ENCODE peak calls at places on chromosomes 11 and 22, in eight cellular contexts. S, T, D, H, M, C, X and O are unnamed samples.

GRCh38 chr11:29183301-29183700 is 833.5 kb downstream of the KCNA4 start:
- DNase-seq in X (no peak), S (peak; percentile 53), C (no peak), M (no peak), T (no peak), D (no peak), H (no peak), O (no peak)

GRCh38 chr11:78074756-78075155 is 4.9 kb downstream of the NDUFC2 start:
- DNase-seq in T (no peak), H (no peak), X (no peak), D (no peak), S (no peak), M (no peak), C (no peak), O (no peak)

GRCh38 chr11:67463186-67463585 is 5.9 kb downstream of the TMEM134 start:
- DNase-seq in X (no peak), D (no peak), S (no peak), T (no peak), H (no peak), C (no peak), M (no peak), O (no peak)

GRCh38 chr22:47245286-47245685 is 482.8 kb downstream of the TBC1D22A start:
- DNase-seq in T (no peak), H (no peak), M (no peak), S (no peak), D (no peak), C (no peak), X (no peak), O (no peak)

GRCh38 chr11:111937859-111938258 is 716 bp downstream of the DIXDC1 start:
- DNase-seq in C (no peak), X (no peak), T (no peak), D (no peak), H (no peak), M (no peak), S (no peak), O (no peak)

GRCh38 chr11:130418210-130418609 is 10.2 kb downstream of the ADAMTS8 start:
- DNase-seq in S (no peak), D (no peak), H (no peak), C (no peak), X (no peak), T (no peak), M (no peak), O (no peak)

GRCh38 chr11:24239016-24239720 is 257.7 kb upstream of the LUZP2 start:
- DNase-seq in M (no peak), S (peak; percentile 5), D (no peak), H (no peak), C (peak; percentile 67), T (no peak), X (no peak), O (peak; percentile 41)

GRCh38 chr11:487571-488021 is 19.4 kb downstream of the RNH1 start:
- DNase-seq in C (no peak), D (no peak), T (no peak), M (no peak), H (no peak), S (no peak), X (no peak), O (no peak)

GRCh38 chr22:37202706-37203105 is 9.6 kb downstream of the SSTR3 start:
- DNase-seq in X (no peak), D (no peak), M (peak; percentile 8), S (no peak), C (no peak), T (no peak), H (no peak), O (no peak)

GRCh38 chr11:1234054-1234720 is 11.3 kb downstream of the MUC5B start:
- DNase-seq in X (no peak), T (no peak), M (peak; percentile 13), D (no peak), C (no peak), S (no peak), H (no peak), O (no peak)

GRCh38 chr11:33651555-33651954 is 49.1 kb downstream of the C11orf91 start:
- DNase-seq in X (no peak), T (no peak), D (no peak), H (no peak), S (no peak), C (no peak), M (no peak), O (no peak)

GRCh38 chr11:76656087-76656531 is 14.4 kb downstream of the LRRC32 start:
- DNase-seq in M (no peak), T (no peak), C (no peak), X (no peak), S (no peak), H (no peak), D (no peak), O (no peak)

GRCh38 chr11:94134651-94135512 is 6.2 kb downstream of the PANX1 start:
- DNase-seq in T (peak; percentile 76), S (peak; percentile 94), M (no peak), H (peak; percentile 70), X (peak; percentile 64), D (no peak), C (peak; percentile 85), O (peak; percentile 86)

GRCh38 chr22:46368871-46369715 is 33.6 kb downstream of the TRMU start:
- DNase-seq in T (no peak), M (no peak), D (no peak), C (no peak), H (no peak), X (no peak), S (no peak), O (no peak)

GRCh38 chr11:118135051-118135795 is 17.4 kb downstream of the SCN4B start:
- DNase-seq in D (no peak), S (no peak), H (no peak), X (no peak), T (no peak), M (no peak), C (no peak), O (no peak)

GRCh38 chr22:28927526-28928089 is 44.2 kb downstream of the ZNRF3 start:
- DNase-seq in D (no peak), T (no peak), C (no peak), S (no peak), M (no peak), H (no peak), X (no peak), O (no peak)

GRCh38 chr11:45001466-45002165 is 50.9 kb upstream of the TP53I11 start:
- DNase-seq in C (no peak), T (no peak), X (no peak), M (no peak), S (no peak), H (no peak), D (no peak), O (no peak)

GRCh38 chr11:122019908-122020694 is 95.9 kb downstream of the BLID start:
- DNase-seq in M (no peak), C (no peak), H (no peak), X (no peak), S (no peak), T (no peak), D (no peak), O (no peak)

GRCh38 chr22:29702931-29703594 is 16.7 kb upstream of the CABP7 start:
- DNase-seq in M (no peak), C (no peak), T (peak; percentile 23), D (no peak), S (no peak), X (no peak), H (no peak), O (no peak)

DNA sequence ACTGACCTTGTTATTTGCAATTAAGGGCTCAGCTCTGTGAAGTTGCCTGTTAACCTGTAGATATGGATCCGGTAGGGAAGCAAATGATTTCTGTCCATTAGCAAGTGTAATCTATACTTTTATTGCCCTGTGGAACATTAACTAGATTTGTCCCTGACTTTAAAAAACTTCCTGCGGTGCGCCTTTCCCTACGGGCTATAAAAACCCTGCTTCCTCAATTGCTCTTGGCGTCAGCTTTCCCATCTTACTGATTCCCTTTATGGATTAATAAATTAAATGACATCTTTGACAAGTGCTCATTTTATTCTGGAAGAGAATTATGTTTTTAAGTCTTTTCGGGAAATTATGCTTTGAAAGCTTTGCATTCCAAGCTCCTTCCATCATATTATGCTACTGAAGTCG is 18.3 kb upstream of the CLMP start:
- DNase-seq in X (no peak), D (no peak), T (no peak), S (no peak), C (no peak), H (no peak), M (no peak), O (no peak)
- H3K4me3 ChIP-seq in X (no peak overlapping the region), D (no peak overlapping the region), T (no peak overlapping the region), S (no peak overlapping the region), C (no peak overlapping the region), H (no peak overlapping the region), M (no peak overlapping the region), O (no peak overlapping the region)

DNA sequence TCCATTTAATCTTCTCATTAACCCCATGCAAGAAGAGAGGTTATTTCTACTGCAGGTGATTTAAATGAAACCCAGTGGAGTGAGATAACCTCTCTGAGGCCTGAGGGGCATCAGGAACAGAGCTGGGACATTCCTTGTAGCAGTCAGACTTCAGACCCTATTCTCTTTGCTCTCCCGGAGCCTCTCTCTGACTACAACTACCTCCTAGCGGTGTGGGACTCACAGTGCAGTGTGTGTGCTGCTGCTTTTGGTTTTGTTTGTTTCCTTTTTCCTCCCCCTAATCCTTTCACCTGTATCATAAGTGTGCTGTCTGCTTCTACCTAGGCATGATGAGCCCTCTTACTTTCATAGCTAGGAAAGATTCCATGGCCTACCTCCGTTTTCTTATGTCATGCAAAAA is 769.6 kb downstream of the NTM start:
- DNase-seq in S (no peak), D (no peak), T (no peak), C (no peak), X (no peak), M (no peak), H (no peak), O (no peak)
- TF ChIP-seq CTCF in S (no peak), D (no peak), T (no peak), C (peak; percentile 26), X (no peak), M (no peak), H (no peak), O (no peak)

GRCh38 chr11:60056349-60056969 is at the start of gene MS4A3:
- DNase-seq in M (no peak), T (no peak), S (no peak), C (no peak), H (no peak), X (no peak), D (no peak), O (no peak)
- H3K4me3 ChIP-seq in M (no peak within 1 kb of the TSS), T (no peak within 1 kb of the TSS), S (no peak within 1 kb of the TSS), C (no peak within 1 kb of the TSS), H (no peak within 1 kb of the TSS), X (no peak within 1 kb of the TSS), D (no peak within 1 kb of the TSS), O (no peak within 1 kb of the TSS)

GRCh38 chr11:120696597-120696996 is 185.0 kb downstream of the GRIK4 start:
- DNase-seq in H (no peak), M (no peak), X (no peak), D (no peak), S (no peak), C (no peak), T (no peak), O (no peak)

GRCh38 chr11:120695426-120695825 is 183.9 kb downstream of the GRIK4 start:
- DNase-seq in C (no peak), H (no peak), S (no peak), M (no peak), T (no peak), D (no peak), X (no peak), O (no peak)

GRCh38 chr11:120698918-120699317 is 187.4 kb downstream of the GRIK4 start:
- DNase-seq in C (no peak), D (no peak), H (no peak), X (no peak), T (no peak), S (no peak), M (no peak), O (no peak)

GRCh38 chr11:120690406-120690805 is 178.9 kb downstream of the GRIK4 start:
- DNase-seq in D (no peak), M (no peak), C (no peak), H (no peak), T (no peak), S (no peak), X (no peak), O (no peak)

GRCh38 chr11:120694706-120695105 is 183.2 kb downstream of the GRIK4 start:
- DNase-seq in S (no peak), C (no peak), T (no peak), D (no peak), M (no peak), H (no peak), X (no peak), O (no peak)
- TF ChIP-seq CTCF in S (no peak), C (no peak), T (no peak), D (no peak), M (no peak), H (no peak), X (no peak), O (no peak)